ENCODE peak calls at places on chromosomes 5 and 9, in eight cellular contexts. C, Q, V, A, W, B, U and N are unnamed samples.

GRCh38 chr9:72203205-72203803 is 54.1 kb downstream of the GDA start:
- DNase-seq in C (no peak), Q (peak; percentile 56), V (peak; percentile 64), A (peak; percentile 35), W (peak; percentile 49), B (no peak), U (no peak), N (no peak)

GRCh38 chr9:116087751-116088194 is 65.8 kb upstream of the PAPPA start:
- DNase-seq in C (no peak), Q (peak; percentile 53), V (peak; percentile 47), A (no peak), W (no peak), B (no peak), U (no peak), N (no peak)

GRCh38 chr5:73136277-73136606 is 15.9 kb downstream of the TMEM171 start:
- DNase-seq in C (no peak), Q (no peak), V (no peak), A (no peak), W (no peak), B (no peak), U (no peak), N (peak; percentile 77)

GRCh38 chr5:11524188-11524587 is 380.1 kb downstream of the CTNND2 start:
- DNase-seq in C (no peak), Q (no peak), V (no peak), A (no peak), W (no peak), B (no peak), U (no peak), N (no peak)

GRCh38 chr5:95808686-95809413 is 13.7 kb downstream of the GLRX start:
- DNase-seq in C (peak; percentile 66), Q (no peak), V (no peak), A (peak; percentile 82), W (peak; percentile 74), B (peak; percentile 95), U (peak; percentile 64), N (peak; percentile 90)

GRCh38 chr9:109894921-109895758 is 115.1 kb downstream of the PALM2AKAP2 start:
- DNase-seq in C (no peak), Q (peak; percentile 12), V (no peak), A (no peak), W (no peak), B (no peak), U (no peak), N (no peak)

GRCh38 chr5:94994465-94994996 is 290.4 kb downstream of the MCTP1 start:
- DNase-seq in C (no peak), Q (peak; percentile 14), V (no peak), A (no peak), W (no peak), B (no peak), U (no peak), N (no peak)

GRCh38 chr5:142683885-142684505 is 1.9 kb downstream of the FGF1 start:
- DNase-seq in C (no peak), Q (no peak), V (no peak), A (no peak), W (no peak), B (no peak), U (no peak), N (no peak)

GRCh38 chr5:56456002-56456401 is 222.9 kb upstream of the ANKRD55 start:
- DNase-seq in C (no peak), Q (no peak), V (no peak), A (no peak), W (no peak), B (no peak), U (no peak), N (no peak)

GRCh38 chr9:70303268-70303667 is 44.5 kb downstream of the SMC5 start:
- DNase-seq in C (no peak), Q (peak; percentile 9), V (no peak), A (no peak), W (no peak), B (no peak), U (no peak), N (no peak)

GRCh38 chr9:6382681-6383080 is 30.3 kb upstream of the UHRF2 start:
- DNase-seq in C (no peak), Q (peak; percentile 19), V (no peak), A (no peak), W (no peak), B (no peak), U (no peak), N (no peak)

GRCh38 chr5:52605992-52606321 is 181.8 kb upstream of the ITGA1 start:
- DNase-seq in C (no peak), Q (no peak), V (no peak), A (no peak), W (no peak), B (no peak), U (no peak), N (no peak)

GRCh38 chr5:86885011-86885410 is 267.3 kb downstream of the COX7C start:
- DNase-seq in C (no peak), Q (no peak), V (no peak), A (no peak), W (no peak), B (no peak), U (no peak), N (no peak)

GRCh38 chr5:97078958-97079357 is 63.5 kb downstream of the LIX1 start:
- DNase-seq in C (no peak), Q (peak; percentile 26), V (no peak), A (no peak), W (no peak), B (no peak), U (no peak), N (no peak)

GRCh38 chr9:93098236-93098946 is 2.4 kb downstream of the CARD19 start:
- DNase-seq in C (peak; percentile 93), Q (peak; percentile 95), V (peak; percentile 96), A (peak; percentile 82), W (peak; percentile 91), B (peak; percentile 97), U (peak; percentile 65), N (peak; percentile 96)

DNA sequence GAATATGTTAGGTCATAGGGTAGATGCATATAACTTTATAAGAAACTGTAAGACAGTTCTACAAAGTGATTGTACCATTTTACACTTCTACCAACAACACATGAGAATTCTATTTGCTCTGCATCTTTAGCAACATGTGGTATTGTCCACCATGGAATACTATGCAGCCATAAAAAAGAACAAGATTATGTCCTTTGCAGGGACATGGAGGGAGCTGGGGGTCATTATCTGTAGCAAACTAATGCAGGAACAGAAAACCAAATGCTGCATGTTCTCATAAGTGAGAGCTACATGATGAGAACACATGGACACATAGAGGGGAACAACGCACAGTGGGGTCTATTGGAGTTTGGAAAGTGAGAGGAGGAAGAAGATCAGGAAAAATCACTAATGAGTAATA is 22.2 kb upstream of the CER1 start:
- DNase-seq in C (no peak), Q (no peak), V (no peak), A (no peak), W (no peak), B (no peak), U (no peak), N (no peak)
- H3K4me3 ChIP-seq in C (no peak overlapping the region), Q (no peak overlapping the region), V (no peak overlapping the region), A (no peak overlapping the region), W (no peak overlapping the region), B (no peak overlapping the region), U (no peak overlapping the region), N (no peak overlapping the region)

DNA sequence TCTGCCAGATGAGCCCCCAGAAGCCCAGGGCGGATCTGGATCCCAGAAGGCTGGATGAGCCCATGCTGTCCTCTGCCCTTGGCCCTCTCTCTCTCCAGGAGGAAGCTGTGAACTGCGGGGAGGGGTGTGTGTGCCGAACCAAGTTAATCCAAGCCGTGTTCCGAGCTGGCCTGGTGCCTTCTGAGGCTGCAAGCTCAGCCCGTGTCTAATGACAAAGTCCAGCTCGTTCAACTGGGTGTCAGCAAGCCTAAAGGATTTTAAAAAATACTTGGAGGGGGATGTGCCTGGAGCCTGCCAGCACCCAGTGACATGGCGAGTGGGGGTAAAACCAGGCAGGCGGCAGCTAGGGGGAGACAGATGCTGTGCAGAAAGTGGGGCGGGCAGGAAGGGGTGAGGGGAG is 8.0 kb downstream of the STC2 start:
- DNase-seq in C (no peak), Q (no peak), V (no peak), A (peak; percentile 26), W (peak; percentile 64), B (peak; percentile 84), U (no peak), N (peak; percentile 82)
- H3K4me1 ChIP-seq in C (peaks cover 53% of the 10 kb centered on the region), Q (peaks cover 15% of the 10 kb centered on the region), V (no peaks in the 10 kb centered on the region), A (peaks cover 15% of the 10 kb centered on the region), W (peaks cover 73% of the 10 kb centered on the region), B (peaks cover 64% of the 10 kb centered on the region), U (no peaks in the 10 kb centered on the region), N (peaks cover 37% of the 10 kb centered on the region)

GRCh38 chr9:38067611-38067891 is 1.5 kb downstream of the SHB start:
- DNase-seq in C (peak; percentile 67), Q (no peak), V (no peak), A (peak; percentile 43), W (peak; percentile 31), B (peak; percentile 77), U (no peak), N (peak; percentile 83)

GRCh38 chr9:38067892-38068615 is 973 bp downstream of the SHB start:
- DNase-seq in C (peak; percentile 60), Q (no peak), V (no peak), A (no peak), W (no peak), B (peak; percentile 67), U (no peak), N (peak; percentile 83)

GRCh38 chr9:38068616-38068865 is 486 bp downstream of the SHB start:
- DNase-seq in C (no peak), Q (peak; percentile 29), V (no peak), A (peak; percentile 35), W (peak; percentile 42), B (peak; percentile 73), U (no peak), N (no peak)

GRCh38 chr9:38066167-38066906 is 2.7 kb downstream of the SHB start:
- DNase-seq in C (no peak), Q (peak; percentile 22), V (no peak), A (no peak), W (peak; percentile 30), B (peak; percentile 60), U (no peak), N (no peak)

GRCh38 chr9:38066907-38067610 is 2.0 kb downstream of the SHB start:
- DNase-seq in C (peak; percentile 82), Q (peak; percentile 16), V (no peak), A (peak; percentile 80), W (peak; percentile 71), B (peak; percentile 84), U (no peak), N (peak; percentile 91)
- H3K4me3 ChIP-seq in C (peak overlapping the region; percentile 95), Q (peak overlapping the region; percentile 95), V (peak overlapping the region; percentile 93), A (peak overlapping the region; percentile 94), W (peak overlapping the region; percentile 98), B (peak overlapping the region; percentile 74), U (peak overlapping the region; percentile 94), N (peak overlapping the region; percentile 89)

GRCh38 chr5:176535101-176535654 is 2.0 kb downstream of the RNF44 start:
- DNase-seq in C (peak; percentile 60), Q (peak; percentile 19), V (no peak), A (peak; percentile 73), W (peak; percentile 54), B (no peak), U (no peak), N (peak; percentile 68)
- H3K4me1 ChIP-seq in C (peaks cover 75% of the 10 kb centered on the region), Q (peaks cover 32% of the 10 kb centered on the region), V (peaks cover 49% of the 10 kb centered on the region), A (peaks cover 39% of the 10 kb centered on the region), W (peaks cover 55% of the 10 kb centered on the region), B (peaks cover 68% of the 10 kb centered on the region), U (peaks cover 57% of the 10 kb centered on the region), N (peaks cover 30% of the 10 kb centered on the region)

GRCh38 chr5:132397224-132397623 is 27.7 kb downstream of the SLC22A5 start:
- DNase-seq in C (no peak), Q (no peak), V (no peak), A (no peak), W (no peak), B (no peak), U (no peak), N (no peak)
- H3K4me3 ChIP-seq in C (no peak overlapping the region), Q (no peak overlapping the region), V (no peak overlapping the region), A (no peak overlapping the region), W (no peak overlapping the region), B (no peak overlapping the region), U (no peak overlapping the region), N (no peak overlapping the region)